ENCODE peak calls at places on chromosomes 4 and X, in seven cellular contexts. J is ovary, M is upper lobe of right lung, X is PC-9, G is tibial artery, Q is cardiac muscle cell, N is pancreas. E is an unnamed sample.

GRCh38 chr4:2927016-2927695 is 36.0 kb downstream of the NOP14 start:
- DNase-seq in J (no peak), M (peak), X (no peak), G (peak), Q (no peak), N (peak), E (peak)

GRCh38 chrX:16472345-16472744 is 177.6 kb upstream of the S100G start:
- DNase-seq in J (no peak), M (no peak), X (no peak), G (no peak), Q (no peak), N (no peak), E (no peak)

GRCh38 chr4:8282134-8282641 is 12.6 kb downstream of the HTRA3 start:
- DNase-seq in J (no peak), M (no peak), X (no peak), G (no peak), Q (no peak), N (peak), E (no peak)

GRCh38 chrX:26032141-26032917 is 105.8 kb upstream of the MAGEB18 start:
- DNase-seq in J (no peak), M (no peak), X (no peak), G (no peak), Q (peak), N (no peak), E (no peak)

GRCh38 chr4:165095291-165095690 is 17.4 kb downstream of the TMEM192 start:
- DNase-seq in J (no peak), M (no peak), X (no peak), G (no peak), Q (no peak), N (no peak), E (no peak)

GRCh38 chrX:16718824-16719333 is 533 bp upstream of the SYAP1 start:
- DNase-seq in J (no peak), M (no peak), X (no peak), G (no peak), Q (no peak), N (no peak), E (no peak)

GRCh38 chr4:89152972-89153371 is 41.6 kb downstream of the TIGD2 start:
- DNase-seq in J (no peak), M (no peak), X (no peak), G (no peak), Q (no peak), N (no peak), E (no peak)

GRCh38 chr4:169724251-169724650 is 33.5 kb downstream of the HPF1 start:
- DNase-seq in J (no peak), M (no peak), X (no peak), G (no peak), Q (peak), N (no peak), E (no peak)

GRCh38 chr4:81214518-81215218 is 354 bp downstream of the PRKG2 start:
- DNase-seq in J (no peak), M (peak), X (no peak), G (no peak), Q (peak), N (peak), E (no peak)

GRCh38 chr4:63349674-63350025 is 1059.6 kb downstream of the TECRL start:
- DNase-seq in J (no peak), M (no peak), X (no peak), G (no peak), Q (no peak), N (peak), E (no peak)

GRCh38 chr4:101294591-101294990 is 52.7 kb downstream of the PPP3CA start:
- DNase-seq in J (no peak), M (no peak), X (no peak), G (no peak), Q (peak), N (no peak), E (no peak)

GRCh38 chr4:7387925-7388324 is 46.8 kb downstream of the PSAPL1 start:
- DNase-seq in J (no peak), M (no peak), X (no peak), G (peak), Q (no peak), N (no peak), E (peak)

GRCh38 chr4:12242354-12242753 is 813.7 kb upstream of the HS3ST1 start:
- DNase-seq in J (no peak), M (no peak), X (no peak), G (no peak), Q (peak), N (no peak), E (no peak)

GRCh38 chrX:40094041-40094899 is 3.5 kb downstream of the BCOR start:
- DNase-seq in J (no peak), M (peak), X (peak), G (no peak), Q (peak), N (peak), E (no peak)

GRCh38 chrX:31181377-31182038 is 109.7 kb upstream of the FTHL17 start:
- DNase-seq in J (no peak), M (no peak), X (no peak), G (no peak), Q (no peak), N (no peak), E (no peak)

GRCh38 chrX:54721424-54721823 is 76.6 kb downstream of the ITIH6 start:
- DNase-seq in J (no peak), M (no peak), X (peak), G (no peak), Q (no peak), N (no peak), E (no peak)

GRCh38 chr4:143391895-143392294 is 55.2 kb downstream of the GAB1 start:
- DNase-seq in J (no peak), M (no peak), X (no peak), G (no peak), Q (peak), N (no peak), E (no peak)

GRCh38 chrX:12378706-12379105 is 240.4 kb downstream of the FRMPD4 start:
- DNase-seq in J (no peak), M (no peak), X (no peak), G (no peak), Q (no peak), N (no peak), E (no peak)

GRCh38 chr4:3193531-3194203 is 55.3 kb upstream of the MSANTD1 start:
- DNase-seq in J (no peak), M (no peak), X (no peak), G (no peak), Q (peak), N (no peak), E (no peak)

GRCh38 chr4:968621-969394 is 4.6 kb downstream of the DGKQ start:
- DNase-seq in J (no peak), M (no peak), X (no peak), G (no peak), Q (no peak), N (peak), E (no peak)

GRCh38 chr4:180942367-180942916 is 1300.8 kb upstream of the TENM3 start:
- DNase-seq in J (no peak), M (no peak), X (no peak), G (no peak), Q (no peak), N (no peak), E (no peak)

DNA sequence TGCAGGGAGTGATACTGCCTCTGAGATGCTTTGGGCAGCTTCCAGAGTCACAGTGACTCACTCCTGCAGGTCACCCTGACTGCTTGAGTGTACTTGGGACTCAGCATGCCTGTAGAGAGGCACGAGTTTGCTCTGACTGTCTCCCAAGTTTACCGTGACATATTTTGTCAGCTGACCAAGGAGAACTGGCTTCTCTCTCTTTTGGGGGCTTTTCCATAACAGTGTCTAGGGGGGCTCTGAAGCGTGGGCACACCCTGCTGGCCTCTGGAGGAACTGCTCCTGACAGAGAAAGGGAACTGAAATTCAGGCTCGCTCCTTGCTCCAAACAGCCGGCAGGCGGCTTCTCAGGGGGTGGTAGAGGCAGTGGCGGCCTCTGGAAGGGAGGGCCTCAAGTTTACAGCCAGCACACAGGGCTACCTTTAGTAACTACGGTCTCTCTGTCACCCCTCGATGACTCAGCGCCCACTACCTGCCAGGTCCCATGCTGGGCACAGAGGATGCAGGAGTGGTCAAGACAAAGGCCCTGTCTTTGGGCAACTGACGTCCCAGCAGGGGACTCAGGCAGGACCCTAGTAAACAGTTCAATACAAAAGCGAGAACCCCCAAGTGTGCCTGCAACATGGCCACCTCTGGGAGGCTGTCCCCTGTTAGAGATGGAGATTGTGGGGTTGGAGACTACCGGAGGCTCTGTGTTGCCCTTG is 17.8 kb downstream of the ZNF185 start:
- DNase-seq in J (no peak), M (no peak), X (peak), G (no peak), Q (peak), N (no peak), E (no peak)
- H3K27ac ChIP-seq in J (no peak), M (no peak), X (peak), G (no peak), Q (no peak), N (no peak), E (no peak)

DNA sequence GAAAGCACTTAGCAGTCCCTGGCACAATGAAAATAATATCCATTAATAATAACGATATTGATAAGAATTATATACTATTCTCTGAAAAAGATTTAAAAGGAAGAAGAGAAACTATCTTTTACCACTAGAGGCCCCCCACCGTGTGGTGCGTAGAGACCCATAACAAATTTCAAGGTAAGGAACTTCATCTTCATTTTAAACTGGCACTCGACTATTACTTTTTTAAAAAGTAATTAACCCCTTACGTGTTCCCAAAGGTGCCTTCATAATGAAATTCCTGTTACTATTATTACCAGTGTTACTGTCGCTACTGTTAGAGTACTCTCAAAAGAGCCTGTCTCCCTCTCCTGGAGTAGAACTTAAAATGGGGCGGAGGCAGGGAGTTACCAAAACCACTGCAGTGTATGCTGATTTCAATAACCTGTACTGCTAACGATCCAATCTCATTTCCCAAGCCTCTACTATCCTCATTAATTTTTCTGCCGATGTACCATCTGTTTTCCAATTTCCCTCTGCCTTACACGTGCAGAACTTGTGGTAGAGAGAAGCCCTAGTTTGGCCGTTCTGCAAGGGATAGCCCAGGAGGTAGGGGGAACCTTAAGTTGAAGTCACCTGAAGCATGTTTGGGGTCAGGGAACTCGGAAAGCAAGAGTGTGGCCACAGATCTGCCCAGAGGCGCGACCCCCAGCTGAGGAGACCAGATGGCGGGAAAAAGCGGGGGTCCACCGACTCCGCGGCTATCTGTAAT is 813 bp upstream of the STK26 start:
- DNase-seq in J (no peak), M (no peak), X (no peak), G (no peak), Q (peak), N (no peak), E (no peak)
- TF ChIP-seq CTCF in J (no peak), M (peak), X (peak), G (no peak), Q (peak), N (no peak), E (no peak)

GRCh38 chr4:113576947-113577678 is 184.4 kb downstream of the CAMK2D start:
- DNase-seq in J (no peak), M (no peak), X (no peak), G (no peak), Q (no peak), N (no peak), E (no peak)

GRCh38 chr4:113572620-113573019 is 188.9 kb downstream of the CAMK2D start:
- DNase-seq in J (no peak), M (no peak), X (no peak), G (no peak), Q (no peak), N (no peak), E (no peak)

GRCh38 chr4:113575391-113575790 is 186.1 kb downstream of the CAMK2D start:
- DNase-seq in J (no peak), M (no peak), X (no peak), G (no peak), Q (peak), N (no peak), E (no peak)

GRCh38 chr4:113579360-113579759 is 182.2 kb downstream of the CAMK2D start:
- DNase-seq in J (no peak), M (no peak), X (no peak), G (no peak), Q (no peak), N (no peak), E (no peak)

DNA sequence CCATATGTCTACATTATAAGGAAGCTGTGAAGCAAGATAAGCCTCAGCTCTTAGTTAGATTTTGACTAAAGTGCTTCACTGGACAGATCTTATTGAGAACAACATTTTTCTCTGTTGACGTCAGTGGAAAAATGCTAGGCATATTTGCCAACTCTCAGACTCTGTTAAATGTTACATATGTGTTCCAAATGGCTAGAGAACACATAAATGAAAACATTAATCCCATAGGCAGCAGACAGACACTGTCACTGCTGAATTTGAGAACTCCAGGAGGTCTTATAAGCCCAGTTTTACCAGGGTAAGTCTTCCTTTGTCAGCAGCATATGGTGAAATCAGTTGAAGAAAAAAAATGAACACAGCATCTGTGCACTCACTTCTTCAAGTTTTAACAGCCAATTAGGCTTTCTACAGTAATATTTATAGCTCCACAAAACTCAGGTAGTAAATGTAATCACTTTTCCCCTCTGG is 186.9 kb downstream of the CAMK2D start:
- DNase-seq in J (no peak), M (no peak), X (no peak), G (no peak), Q (peak), N (no peak), E (no peak)
- H3K4me3 ChIP-seq in J (no peak), M (no peak), X (no peak), G (no peak), Q (no peak), N (no peak), E (no peak)

DNA sequence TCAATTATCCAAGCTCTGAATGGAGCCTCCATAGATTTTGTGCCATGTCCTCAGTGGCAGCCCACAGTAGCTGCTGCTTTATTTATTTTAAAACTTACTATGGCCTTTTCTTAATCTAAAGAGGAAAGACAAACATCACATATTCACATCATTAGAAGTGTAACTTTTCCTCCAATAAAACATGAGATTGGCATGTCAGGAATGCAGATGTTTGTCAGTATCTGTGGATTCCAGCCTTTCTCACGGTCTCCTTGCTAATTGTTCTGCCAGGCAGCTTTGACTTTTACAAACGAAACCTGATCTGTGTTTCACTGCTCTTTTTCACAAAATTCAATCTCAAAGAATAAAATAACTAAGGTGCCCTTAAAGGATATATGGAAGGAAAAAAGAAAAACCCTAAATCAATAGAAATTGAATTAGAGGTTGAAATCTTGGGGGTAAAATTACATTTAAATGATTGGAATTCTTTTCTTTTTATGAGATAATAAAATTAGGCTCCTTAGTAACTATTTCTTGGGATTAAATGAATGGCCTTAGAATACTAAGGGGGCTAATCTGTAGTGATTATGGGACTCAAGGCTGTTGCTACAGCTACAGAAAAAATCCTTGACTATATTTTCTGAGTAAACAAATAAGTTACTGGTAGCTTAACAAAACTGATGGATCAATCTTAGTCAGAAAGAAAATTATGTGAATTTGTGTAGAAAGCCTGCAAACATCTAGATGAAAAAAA is 151.3 kb downstream of the RTL9 start:
- DNase-seq in J (no peak), M (no peak), X (peak), G (no peak), Q (peak), N (no peak), E (no peak)
- H3K27ac ChIP-seq in J (no peak), M (no peak), X (peak), G (no peak), Q (no peak), N (no peak), E (no peak)

GRCh38 chrX:57918750-57919436 is 8.6 kb upstream of the ZXDA start:
- DNase-seq in J (no peak), M (no peak), X (peak), G (no peak), Q (peak), N (peak), E (no peak)
- TF ChIP-seq CTCF in J (no peak), M (peak), X (peak), G (peak), Q (peak), N (no peak), E (no peak)

GRCh38 chrX:149908727-149909126 is 20.6 kb upstream of the HSFX4 start:
- DNase-seq in J (no peak), M (no peak), X (no peak), G (no peak), Q (no peak), N (no peak), E (no peak)

GRCh38 chrX:149898554-149898953 is 17.6 kb downstream of the MAGEA8 start:
- DNase-seq in J (no peak), M (no peak), X (no peak), G (no peak), Q (no peak), N (no peak), E (no peak)

GRCh38 chrX:149908308-149908707 is 21.1 kb upstream of the HSFX4 start:
- DNase-seq in J (no peak), M (no peak), X (no peak), G (no peak), Q (no peak), N (no peak), E (no peak)

GRCh38 chrX:149909324-149910177 is 19.8 kb upstream of the HSFX4 start:
- DNase-seq in J (no peak), M (no peak), X (no peak), G (no peak), Q (no peak), N (no peak), E (no peak)

DNA sequence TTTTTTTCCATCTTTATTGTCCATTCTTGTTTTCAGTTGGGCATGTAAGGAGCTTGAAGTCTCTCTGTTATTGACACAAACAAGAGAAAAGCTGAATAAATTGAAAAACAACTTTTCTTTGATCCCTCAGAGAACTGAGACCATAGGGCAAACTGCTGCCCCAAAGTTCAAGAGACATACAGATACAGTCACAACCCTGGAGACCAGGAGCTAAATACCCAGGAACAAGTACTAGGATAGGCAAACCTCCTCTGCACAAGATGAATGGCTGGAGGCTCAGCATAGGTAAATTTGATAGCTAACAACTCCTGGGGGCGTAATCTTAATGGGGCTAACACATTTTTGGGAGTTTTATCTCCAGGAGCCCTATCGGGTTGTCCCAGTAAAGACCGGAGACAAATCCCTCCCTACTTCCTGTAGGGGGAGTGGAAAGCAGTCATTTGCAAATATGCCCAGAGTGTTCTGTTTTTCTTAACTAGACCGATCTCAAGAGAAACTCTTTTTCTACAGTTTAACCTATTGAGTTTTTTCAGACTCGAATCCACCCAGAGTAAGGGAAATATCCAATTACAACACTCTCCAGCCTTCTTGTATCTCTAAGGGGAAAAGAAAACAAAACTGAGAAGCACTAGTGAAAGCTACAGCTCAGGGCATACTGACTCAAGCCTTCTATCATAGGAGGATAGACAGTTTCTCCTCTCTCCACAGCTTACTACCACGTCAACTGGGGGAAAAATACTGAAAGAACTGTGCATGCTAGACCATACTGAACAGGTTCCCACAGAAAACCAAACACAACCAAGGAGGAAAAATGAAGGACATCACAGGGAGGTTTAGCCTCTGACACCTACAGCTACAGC is 23.1 kb downstream of the MAGEA8 start:
- DNase-seq in J (no peak), M (no peak), X (no peak), G (no peak), Q (peak), N (no peak), E (no peak)
- H3K4me3 ChIP-seq in J (no peak), M (peak), X (no peak), G (no peak), Q (no peak), N (no peak), E (peak)

DNA sequence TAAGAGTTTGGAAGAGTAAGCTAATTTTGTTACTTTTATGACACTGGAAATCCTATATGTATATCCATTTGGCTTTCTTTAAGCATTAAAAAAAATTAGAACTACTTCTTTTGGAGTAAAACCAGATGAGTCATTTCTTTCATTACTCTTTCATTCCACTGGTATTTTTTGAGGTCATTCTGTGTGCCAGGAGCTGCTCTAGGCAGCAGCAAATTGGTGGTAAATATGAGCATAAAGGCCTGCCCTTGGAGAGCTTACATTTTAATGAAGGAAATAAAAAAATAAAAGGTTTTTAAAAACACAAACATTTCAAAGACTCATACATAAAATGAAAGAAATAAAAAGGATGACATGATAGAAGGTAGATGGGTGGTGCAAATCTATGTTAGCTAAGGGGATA is 37.4 kb downstream of the MID1 start:
- DNase-seq in J (no peak), M (no peak), X (no peak), G (no peak), Q (peak), N (no peak), E (no peak)
- H3K27ac ChIP-seq in J (no peak), M (no peak), X (no peak), G (no peak), Q (no peak), N (no peak), E (no peak)

GRCh38 chr4:26083987-26084386 is 170.0 kb downstream of the SMIM20 start:
- DNase-seq in J (no peak), M (no peak), X (peak), G (no peak), Q (peak), N (no peak), E (no peak)
- TF ChIP-seq CTCF in J (no peak), M (no peak), X (no peak), G (no peak), Q (no peak), N (no peak), E (no peak)